ENCODE peak calls at places on chromosomes 3 and 15, in eight cellular contexts. One of them, this sample, is unnamed.

GRCh38 chr3:5057857-5058324 is 64.2 kb upstream of the ARL8B start:
- DNase-seq in suprapubic skin: peak
- DNase-seq in hepatocyte: peak
- DNase-seq in SW 1271: peak
- DNase-seq in thoracic aorta: peak
- DNase-seq in RPMI8226: peak
- DNase-seq in lung microvascular endothelial cell: peak
- DNase-seq in stimulated activated CD4-positive, alpha-beta T cell treated with anti-CD3 and anti-CD28 coated beads, Interleukin-1b, Interleukin-23, amount 100 ng/mL, for 4 hours: peak
- DNase-seq in this sample: no peak

GRCh38 chr3:128266453-128266852 is 113.2 kb downstream of the EEFSEC start:
- DNase-seq in stimulated activated CD4-positive, alpha-beta T cell treated with anti-CD3 and anti-CD28 coated beads, Interleukin-1b, Interleukin-23, amount 100 ng/mL, for 4 hours: no peak
- DNase-seq in thoracic aorta: no peak
- DNase-seq in lung microvascular endothelial cell: no peak
- DNase-seq in SW 1271: no peak
- DNase-seq in RPMI8226: no peak
- DNase-seq in suprapubic skin: no peak
- DNase-seq in hepatocyte: no peak
- DNase-seq in this sample: no peak

GRCh38 chr3:177435301-177435700 is 238.0 kb upstream of the TBL1XR1 start:
- DNase-seq in stimulated activated CD4-positive, alpha-beta T cell treated with anti-CD3 and anti-CD28 coated beads, Interleukin-1b, Interleukin-23, amount 100 ng/mL, for 4 hours: no peak
- DNase-seq in SW 1271: no peak
- DNase-seq in thoracic aorta: no peak
- DNase-seq in lung microvascular endothelial cell: no peak
- DNase-seq in suprapubic skin: no peak
- DNase-seq in hepatocyte: no peak
- DNase-seq in RPMI8226: no peak
- DNase-seq in this sample: no peak

GRCh38 chr3:45776291-45776576 is 20.1 kb downstream of the SLC6A20 start:
- DNase-seq in thoracic aorta: no peak
- DNase-seq in RPMI8226: no peak
- DNase-seq in stimulated activated CD4-positive, alpha-beta T cell treated with anti-CD3 and anti-CD28 coated beads, Interleukin-1b, Interleukin-23, amount 100 ng/mL, for 4 hours: no peak
- DNase-seq in SW 1271: no peak
- DNase-seq in hepatocyte: no peak
- DNase-seq in suprapubic skin: no peak
- DNase-seq in lung microvascular endothelial cell: no peak
- DNase-seq in this sample: no peak

GRCh38 chr3:174202561-174202960 is 656.6 kb upstream of the NAALADL2 start:
- DNase-seq in suprapubic skin: no peak
- DNase-seq in lung microvascular endothelial cell: no peak
- DNase-seq in RPMI8226: no peak
- DNase-seq in thoracic aorta: no peak
- DNase-seq in hepatocyte: no peak
- DNase-seq in SW 1271: no peak
- DNase-seq in stimulated activated CD4-positive, alpha-beta T cell treated with anti-CD3 and anti-CD28 coated beads, Interleukin-1b, Interleukin-23, amount 100 ng/mL, for 4 hours: no peak
- DNase-seq in this sample: no peak

GRCh38 chr3:158531334-158531733 is 39.7 kb upstream of the MLF1 start:
- DNase-seq in RPMI8226: no peak
- DNase-seq in SW 1271: no peak
- DNase-seq in thoracic aorta: no peak
- DNase-seq in lung microvascular endothelial cell: no peak
- DNase-seq in suprapubic skin: no peak
- DNase-seq in stimulated activated CD4-positive, alpha-beta T cell treated with anti-CD3 and anti-CD28 coated beads, Interleukin-1b, Interleukin-23, amount 100 ng/mL, for 4 hours: no peak
- DNase-seq in hepatocyte: no peak
- DNase-seq in this sample: no peak

GRCh38 chr15:90955911-90956310 is 1.2 kb downstream of the RCCD1 start:
- DNase-seq in suprapubic skin: no peak
- DNase-seq in hepatocyte: no peak
- DNase-seq in thoracic aorta: no peak
- DNase-seq in lung microvascular endothelial cell: no peak
- DNase-seq in RPMI8226: peak
- DNase-seq in SW 1271: no peak
- DNase-seq in stimulated activated CD4-positive, alpha-beta T cell treated with anti-CD3 and anti-CD28 coated beads, Interleukin-1b, Interleukin-23, amount 100 ng/mL, for 4 hours: no peak
- DNase-seq in this sample: no peak

GRCh38 chr3:43632269-43632733 is 10.5 kb upstream of the ANO10 start:
- DNase-seq in SW 1271: no peak
- DNase-seq in thoracic aorta: no peak
- DNase-seq in stimulated activated CD4-positive, alpha-beta T cell treated with anti-CD3 and anti-CD28 coated beads, Interleukin-1b, Interleukin-23, amount 100 ng/mL, for 4 hours: no peak
- DNase-seq in suprapubic skin: no peak
- DNase-seq in hepatocyte: no peak
- DNase-seq in RPMI8226: no peak
- DNase-seq in lung microvascular endothelial cell: peak
- DNase-seq in this sample: no peak

GRCh38 chr3:24254649-24255048 is 240.0 kb downstream of the THRB start:
- DNase-seq in stimulated activated CD4-positive, alpha-beta T cell treated with anti-CD3 and anti-CD28 coated beads, Interleukin-1b, Interleukin-23, amount 100 ng/mL, for 4 hours: no peak
- DNase-seq in suprapubic skin: no peak
- DNase-seq in thoracic aorta: no peak
- DNase-seq in RPMI8226: no peak
- DNase-seq in lung microvascular endothelial cell: no peak
- DNase-seq in hepatocyte: no peak
- DNase-seq in SW 1271: no peak
- DNase-seq in this sample: no peak

GRCh38 chr3:134640872-134641470 is 9.9 kb downstream of the KY start:
- DNase-seq in hepatocyte: peak
- DNase-seq in suprapubic skin: peak
- DNase-seq in SW 1271: no peak
- DNase-seq in thoracic aorta: no peak
- DNase-seq in stimulated activated CD4-positive, alpha-beta T cell treated with anti-CD3 and anti-CD28 coated beads, Interleukin-1b, Interleukin-23, amount 100 ng/mL, for 4 hours: no peak
- DNase-seq in RPMI8226: peak
- DNase-seq in lung microvascular endothelial cell: peak
- DNase-seq in this sample: no peak

GRCh38 chr15:41581110-41581509 is 22.1 kb downstream of the TYRO3 start:
- DNase-seq in SW 1271: no peak
- DNase-seq in thoracic aorta: no peak
- DNase-seq in stimulated activated CD4-positive, alpha-beta T cell treated with anti-CD3 and anti-CD28 coated beads, Interleukin-1b, Interleukin-23, amount 100 ng/mL, for 4 hours: no peak
- DNase-seq in RPMI8226: peak
- DNase-seq in lung microvascular endothelial cell: no peak
- DNase-seq in suprapubic skin: no peak
- DNase-seq in hepatocyte: peak
- DNase-seq in this sample: no peak

GRCh38 chr3:126781889-126782491 is 78.0 kb downstream of the CHCHD6 start:
- DNase-seq in lung microvascular endothelial cell: no peak
- DNase-seq in hepatocyte: peak
- DNase-seq in stimulated activated CD4-positive, alpha-beta T cell treated with anti-CD3 and anti-CD28 coated beads, Interleukin-1b, Interleukin-23, amount 100 ng/mL, for 4 hours: no peak
- DNase-seq in RPMI8226: no peak
- DNase-seq in suprapubic skin: no peak
- DNase-seq in SW 1271: no peak
- DNase-seq in thoracic aorta: no peak
- DNase-seq in this sample: no peak

This sample was measured in C1 segment of cervical spinal cord.